ENCODE peak calls at places on chromosome 2, in nine cellular contexts. B is MG63, C is AG09309, M is SK-N-SH, N is HCT116, H is IMR-90, V is Panc1, Z is astrocyte, Q is right cardiac atrium. I is an unnamed sample.

GRCh38 chr2:150989969-150990368 is 271.7 kb downstream of the RBM43 start:
- DNase-seq in B (no peak), C (no peak), M (no peak), N (no peak), H (no peak), V (no peak), Z (no peak), Q (no peak), I (no peak)

GRCh38 chr2:241142593-241142992 is 6.7 kb downstream of the PASK start:
- DNase-seq in B (no peak), C (no peak), M (no peak), N (no peak), H (no peak), V (no peak), Z (no peak), Q (peak), I (no peak)

GRCh38 chr2:133497261-133497893 is 70.9 kb downstream of the NCKAP5 start:
- DNase-seq in B (no peak), C (no peak), M (no peak), N (no peak), H (peak), V (no peak), Z (peak), Q (no peak), I (no peak)

GRCh38 chr2:9143264-9143815 is 63.3 kb upstream of the ASAP2 start:
- DNase-seq in B (no peak), C (no peak), M (no peak), N (no peak), H (no peak), V (no peak), Z (peak), Q (no peak), I (no peak)

GRCh38 chr2:240287011-240287410 is 146.6 kb upstream of the OTOS start:
- DNase-seq in B (no peak), C (no peak), M (peak), N (no peak), H (no peak), V (no peak), Z (no peak), Q (no peak), I (no peak)

GRCh38 chr2:60033325-60033724 is 520.1 kb downstream of the BCL11A start:
- DNase-seq in B (no peak), C (no peak), M (no peak), N (no peak), H (no peak), V (no peak), Z (no peak), Q (no peak), I (no peak)

GRCh38 chr2:102253140-102253752 is 58.1 kb upstream of the IL1RL1 start:
- DNase-seq in B (no peak), C (no peak), M (no peak), N (no peak), H (no peak), V (no peak), Z (no peak), Q (no peak), I (no peak)

GRCh38 chr2:113757059-113757657 is 716 bp upstream of the SLC35F5 start:
- DNase-seq in B (no peak), C (no peak), M (no peak), N (no peak), H (no peak), V (no peak), Z (peak), Q (no peak), I (no peak)

GRCh38 chr2:237726401-237726830 is 72.2 kb upstream of the RBM44 start:
- DNase-seq in B (no peak), C (no peak), M (peak), N (no peak), H (peak), V (no peak), Z (peak), Q (no peak), I (no peak)

GRCh38 chr2:201929627-201930026 is 104.0 kb upstream of the FZD7 start:
- DNase-seq in B (no peak), C (no peak), M (no peak), N (no peak), H (no peak), V (no peak), Z (no peak), Q (no peak), I (no peak)

GRCh38 chr2:65228249-65228750 is 669 bp downstream of the ACTR2 start:
- DNase-seq in B (no peak), C (no peak), M (peak), N (no peak), H (peak), V (no peak), Z (peak), Q (no peak), I (peak)

GRCh38 chr2:101580528-101580927 is 105.6 kb upstream of the RFX8 start:
- DNase-seq in B (no peak), C (no peak), M (no peak), N (no peak), H (no peak), V (no peak), Z (no peak), Q (no peak), I (no peak)

GRCh38 chr2:212733273-212733672 is 194.7 kb upstream of the ERBB4 start:
- DNase-seq in B (no peak), C (no peak), M (no peak), N (no peak), H (no peak), V (no peak), Z (no peak), Q (no peak), I (no peak)
- H3K4me3 ChIP-seq in B (no peak), C (no peak), M (no peak), N (no peak), H (no peak), V (no peak), Z (no peak), Q (no peak), I (no peak)

GRCh38 chr2:62457555-62457954 is 48.4 kb downstream of the TMEM17 start:
- DNase-seq in B (no peak), C (no peak), M (no peak), N (no peak), H (no peak), V (no peak), Z (no peak), Q (no peak), I (no peak)
- H3K4me3 ChIP-seq in B (peak), C (peak), M (no peak), N (peak), H (peak), V (peak), Z (peak), Q (peak), I (no peak)

GRCh38 chr2:218187650-218188025 is 20.9 kb upstream of the CXCR1 start:
- DNase-seq in B (no peak), C (no peak), M (no peak), N (no peak), H (no peak), V (no peak), Z (no peak), Q (no peak), I (no peak)

GRCh38 chr2:218196974-218197373 is 20.0 kb upstream of the ARPC2 start:
- DNase-seq in B (no peak), C (no peak), M (no peak), N (no peak), H (no peak), V (no peak), Z (no peak), Q (no peak), I (no peak)

GRCh38 chr2:218193716-218194115 is 23.3 kb upstream of the ARPC2 start:
- DNase-seq in B (no peak), C (no peak), M (no peak), N (no peak), H (no peak), V (no peak), Z (no peak), Q (no peak), I (no peak)

GRCh38 chr2:218194880-218195279 is 22.1 kb upstream of the ARPC2 start:
- DNase-seq in B (no peak), C (no peak), M (no peak), N (no peak), H (no peak), V (no peak), Z (no peak), Q (peak), I (no peak)

GRCh38 chr2:218192902-218193425 is 24.0 kb upstream of the ARPC2 start:
- DNase-seq in B (no peak), C (no peak), M (no peak), N (no peak), H (no peak), V (no peak), Z (no peak), Q (no peak), I (no peak)
- H3K4me3 ChIP-seq in B (no peak), C (no peak), M (no peak), N (no peak), H (no peak), V (no peak), Z (no peak), Q (no peak), I (no peak)

DNA sequence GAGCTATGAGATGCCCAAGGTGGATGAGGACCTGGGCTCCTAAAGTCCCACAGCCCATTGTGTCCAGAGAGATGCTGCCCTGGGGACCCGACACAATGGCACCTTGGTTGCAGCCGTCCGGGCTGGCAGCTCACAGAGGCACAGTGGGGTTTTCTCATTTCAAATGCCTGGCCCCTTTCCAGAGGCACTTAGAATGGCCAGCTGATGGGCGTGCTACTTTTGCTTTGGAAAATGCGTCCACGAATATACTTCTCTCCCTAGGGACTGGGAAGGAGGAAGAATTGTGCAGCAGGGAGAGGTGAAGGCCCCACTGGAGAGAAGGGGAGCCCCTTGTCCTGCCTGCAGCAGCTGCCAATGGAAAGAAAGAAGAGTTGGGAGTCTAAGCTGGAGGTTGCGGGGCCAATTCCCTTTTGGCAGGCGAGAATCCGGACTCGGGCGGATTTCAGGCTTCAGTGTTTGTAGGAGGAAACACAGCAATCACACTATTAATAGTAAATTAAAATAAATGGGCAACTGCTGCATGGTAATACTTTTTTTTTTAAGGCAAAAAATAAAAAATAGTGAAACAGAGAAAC is 1.1 kb upstream of the MAL start:
- DNase-seq in B (no peak), C (no peak), M (no peak), N (no peak), H (no peak), V (no peak), Z (no peak), Q (no peak), I (no peak)
- H3K4me3 ChIP-seq in B (no peak), C (no peak), M (no peak), N (no peak), H (no peak), V (no peak), Z (no peak), Q (no peak), I (no peak)